ENCODE peak calls at places on chromosomes 5 and 9, in ten cellular contexts. C, U, J, G, R, I, Q, S, H and V are unnamed samples.
A peak's percentile ranks its signal among the peaks of the same experiment; 100 is the strongest.

GRCh38 chr9:27701664-27702063 is 128.4 kb upstream of the C9orf72 start:
- DNase-seq in G (peak; percentile 66), C (peak; percentile 30), I (no peak), Q (no peak), R (no peak), U (no peak), S (no peak), J (no peak), H (no peak), V (peak; percentile 16)

GRCh38 chr5:72402959-72403628 is 82.9 kb downstream of the PTCD2 start:
- DNase-seq in C (no peak), R (no peak), J (no peak), G (peak; percentile 47), U (no peak), S (no peak), Q (no peak), I (no peak), H (no peak), V (peak; percentile 21)

GRCh38 chr5:93676707-93677106 is 64.7 kb downstream of the POU5F2 start:
- DNase-seq in R (no peak), U (no peak), I (no peak), S (no peak), C (no peak), Q (no peak), G (no peak), J (no peak), H (no peak), V (no peak)

GRCh38 chr9:107631788-107632187 is 142.2 kb upstream of the KLF4 start:
- DNase-seq in S (no peak), G (no peak), R (no peak), I (no peak), J (no peak), U (no peak), Q (no peak), C (no peak), H (peak; percentile 68), V (no peak)

GRCh38 chr9:38018964-38019602 is 49.9 kb downstream of the SHB start:
- DNase-seq in S (peak; percentile 65), I (no peak), C (peak; percentile 90), U (no peak), G (peak; percentile 89), J (no peak), H (no peak), R (peak; percentile 84), Q (no peak), V (no peak)

GRCh38 chr5:21931076-21931475 is 922.1 kb downstream of the CDH12 start:
- DNase-seq in I (no peak), H (no peak), C (no peak), J (no peak), U (no peak), S (no peak), G (no peak), Q (peak; percentile 23), R (no peak), V (no peak)

GRCh38 chr5:145984072-145984471 is 47.7 kb downstream of the SH3RF2 start:
- DNase-seq in G (no peak), I (no peak), H (no peak), C (no peak), Q (no peak), U (no peak), J (no peak), R (no peak), S (no peak), V (no peak)

GRCh38 chr5:58871648-58872242 is 288.9 kb downstream of the RAB3C start:
- DNase-seq in C (no peak), R (peak; percentile 30), H (peak; percentile 23), S (peak; percentile 31), J (no peak), Q (peak; percentile 4), I (no peak), G (peak; percentile 49), U (no peak), V (no peak)

GRCh38 chr5:177595026-177595585 is 3.1 kb downstream of the TMED9 start:
- DNase-seq in R (no peak), H (no peak), J (no peak), C (no peak), G (no peak), U (no peak), Q (no peak), I (no peak), S (no peak), V (no peak)

GRCh38 chr9:124348363-124348762 is 66.9 kb downstream of the PSMB7 start:
- DNase-seq in J (no peak), I (no peak), H (no peak), Q (no peak), C (no peak), G (no peak), U (no peak), R (no peak), S (no peak), V (no peak)

GRCh38 chr5:168425997-168426863 is 60.0 kb upstream of the RARS1 start:
- DNase-seq in C (no peak), H (no peak), U (no peak), I (no peak), G (no peak), R (no peak), S (no peak), J (no peak), Q (no peak), V (no peak)

GRCh38 chr9:93308676-93309075 is 124.7 kb downstream of the WNK2 start:
- DNase-seq in J (no peak), G (no peak), I (no peak), Q (no peak), C (no peak), R (no peak), H (no peak), S (no peak), U (no peak), V (no peak)

GRCh38 chr9:70031141-70031545 is 12.5 kb upstream of the MAMDC2 start:
- DNase-seq in Q (no peak), G (peak; percentile 79), C (peak; percentile 68), U (no peak), R (peak; percentile 91), J (no peak), H (no peak), S (peak; percentile 65), I (no peak), V (no peak)

GRCh38 chr9:99626424-99626823 is 195.3 kb upstream of the NR4A3 start:
- DNase-seq in G (no peak), J (no peak), I (no peak), H (no peak), U (no peak), C (no peak), Q (no peak), R (no peak), S (no peak), V (no peak)

GRCh38 chr5:116492016-116492623 is 82.5 kb downstream of the SEMA6A start:
- DNase-seq in U (no peak), R (peak; percentile 92), H (peak; percentile 81), S (peak; percentile 86), J (no peak), C (peak; percentile 94), I (no peak), Q (no peak), G (peak; percentile 94), V (no peak)

GRCh38 chr9:81266674-81267073 is 422.7 kb downstream of the TLE1 start:
- DNase-seq in R (peak; percentile 15), S (peak; percentile 93), J (no peak), U (no peak), G (peak; percentile 33), I (no peak), Q (no peak), H (no peak), C (peak; percentile 7), V (no peak)

GRCh38 chr9:112489876-112490661 is 3.4 kb downstream of the KIAA1958 start:
- DNase-seq in G (no peak), C (no peak), U (no peak), I (peak; percentile 8), J (no peak), S (no peak), R (no peak), H (no peak), Q (peak; percentile 0), V (no peak)

GRCh38 chr5:143195496-143195895 is 208.0 kb downstream of the NR3C1 start:
- DNase-seq in I (no peak), C (no peak), H (no peak), G (no peak), Q (no peak), R (no peak), J (no peak), S (no peak), U (no peak), V (no peak)

GRCh38 chr5:135271533-135272310 is 127.3 kb downstream of the MACROH2A1 start:
- DNase-seq in U (no peak), R (peak; percentile 69), J (no peak), S (no peak), G (peak; percentile 38), Q (no peak), I (no peak), C (no peak), H (no peak), V (no peak)

GRCh38 chr9:72401396-72401795 is 36.4 kb upstream of the ZFAND5 start:
- DNase-seq in R (no peak), U (no peak), C (no peak), J (no peak), I (no peak), S (no peak), Q (no peak), H (no peak), G (no peak), V (no peak)

GRCh38 chr9:95171001-95171400 is 146.5 kb downstream of the FANCC start:
- DNase-seq in S (peak; percentile 56), Q (peak; percentile 50), H (peak; percentile 34), I (no peak), G (peak; percentile 65), R (peak; percentile 25), U (no peak), J (no peak), C (peak; percentile 78), V (no peak)

GRCh38 chr9:137621131-137621757 is 2.4 kb downstream of the EHMT1 start:
- DNase-seq in R (no peak), I (no peak), S (no peak), H (no peak), Q (no peak), C (peak; percentile 44), J (no peak), U (no peak), G (no peak), V (no peak)

GRCh38 chr5:72202331-72202825 is 95.1 kb downstream of the MAP1B start:
- DNase-seq in J (no peak), I (no peak), H (no peak), S (no peak), R (no peak), C (no peak), G (no peak), U (no peak), Q (no peak), V (no peak)

GRCh38 chr9:12732971-12733370 is 39.8 kb downstream of the TYRP1 start:
- DNase-seq in J (no peak), C (no peak), H (no peak), G (no peak), R (no peak), I (no peak), Q (no peak), S (no peak), U (no peak), V (no peak)

GRCh38 chr9:677461-678097 is 163.9 kb upstream of the DMRT1 start:
- DNase-seq in Q (no peak), G (peak; percentile 46), S (peak; percentile 20), H (no peak), J (no peak), I (no peak), R (peak; percentile 64), U (no peak), C (peak; percentile 40), V (no peak)

GRCh38 chr9:13088734-13089427 is 190.6 kb downstream of the MPDZ start:
- DNase-seq in S (peak; percentile 45), G (peak; percentile 66), J (no peak), H (peak; percentile 57), U (no peak), Q (peak; percentile 83), R (peak; percentile 69), I (peak; percentile 90), C (peak; percentile 67), V (no peak)

GRCh38 chr9:134641173-134641985 is at the start of gene COL5A1:
- DNase-seq in C (peak; percentile 89), R (peak; percentile 86), U (peak; percentile 30), G (peak; percentile 95), Q (peak; percentile 5), I (peak; percentile 15), S (peak; percentile 89), J (no peak), H (peak; percentile 80), V (peak; percentile 91)

GRCh38 chr5:167802755-167803431 is 488.6 kb upstream of the WWC1 start:
- DNase-seq in I (no peak), G (no peak), S (no peak), J (no peak), R (peak; percentile 38), U (no peak), Q (no peak), C (peak; percentile 28), H (no peak), V (no peak)